ENCODE peak calls at places on chromosomes 4 and X, in eight cellular contexts. D is coronary artery, X is fibroblast of pulmonary artery, G is hepatocyte, J is cardiac muscle cell, V is sigmoid colon, S is thyroid gland, P is OCI-LY7. U is an unnamed sample.

GRCh38 chr4:22336822-22337221 is 179.0 kb downstream of the ADGRA3 start:
- DNase-seq in G (no peak), P (no peak), V (no peak), X (no peak), D (no peak), J (no peak), S (no peak), U (no peak)

GRCh38 chr4:127698789-127699200 is 31.4 kb upstream of the SLC25A31 start:
- DNase-seq in P (no peak), D (no peak), G (no peak), J (peak), V (no peak), S (no peak), X (peak), U (no peak)

GRCh38 chr4:104966349-104967033 is 180.2 kb upstream of the TET2 start:
- DNase-seq in X (peak), S (no peak), P (no peak), D (no peak), G (peak), V (no peak), J (peak), U (peak)

GRCh38 chr4:52588097-52588496 is 71.0 kb downstream of the USP46 start:
- DNase-seq in P (peak), S (peak), G (peak), J (peak), D (no peak), X (peak), V (no peak), U (peak)

GRCh38 chrX:67636532-67636931 is 92.7 kb downstream of the AR start:
- DNase-seq in P (no peak), V (no peak), X (peak), J (peak), G (no peak), D (no peak), S (no peak), U (no peak)

GRCh38 chrX:35919536-35920309 is at the start of gene CFAP47:
- DNase-seq in P (no peak), X (no peak), V (no peak), D (no peak), G (peak), S (peak), J (no peak), U (peak)

GRCh38 chr4:113958766-113959540 is 20.5 kb downstream of the ARSJ start:
- DNase-seq in V (no peak), D (no peak), J (peak), X (peak), G (peak), S (no peak), P (no peak), U (no peak)

GRCh38 chr4:125642645-125643044 is 327.9 kb downstream of the FAT4 start:
- DNase-seq in G (no peak), S (no peak), V (no peak), J (no peak), P (no peak), X (no peak), D (no peak), U (no peak)

GRCh38 chr4:27844359-27844758 is 983.7 kb downstream of the STIM2 start:
- DNase-seq in D (no peak), G (no peak), X (no peak), V (no peak), S (no peak), J (no peak), P (no peak), U (no peak)

GRCh38 chrX:134761788-134762187 is 103.5 kb upstream of the PLAC1 start:
- DNase-seq in J (peak), D (no peak), P (peak), X (no peak), G (peak), S (no peak), V (no peak), U (peak)
- TF ChIP-seq CTCF in J (peak), D (no peak), P (peak), X (peak), G (peak), S (peak), V (no peak), U (peak)

DNA sequence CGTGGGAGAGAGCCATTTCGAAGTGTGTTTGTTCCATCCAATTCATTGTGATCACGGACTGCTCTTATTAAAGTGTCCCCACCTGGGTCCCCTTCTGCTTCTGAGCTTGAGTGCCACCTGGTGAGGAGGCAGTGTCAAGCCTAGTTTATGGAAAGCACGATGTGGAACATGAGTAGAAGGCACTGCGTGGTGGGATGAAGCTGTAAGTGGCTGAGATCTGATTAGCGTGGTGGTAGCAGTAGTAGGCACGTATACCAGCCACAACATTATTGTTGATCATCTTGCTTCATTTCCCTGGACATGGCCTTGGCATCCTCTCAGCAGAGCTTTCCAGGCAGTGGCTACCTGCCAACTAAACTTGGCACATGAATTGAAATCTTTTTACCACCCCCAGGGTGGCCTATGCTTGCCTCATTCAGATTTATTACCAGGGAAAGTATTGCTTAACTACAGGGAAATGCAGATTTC is 46.4 kb downstream of the GPAT3 start:
- DNase-seq in S (peak), X (peak), G (peak), P (peak), V (peak), D (no peak), J (peak), U (peak)
- TF ChIP-seq CTCF in S (no peak), X (no peak), G (no peak), P (peak), V (no peak), D (no peak), J (no peak), U (no peak)

GRCh38 chr4:102299708-102300107 is 45.6 kb downstream of the SLC39A8 start:
- DNase-seq in J (peak), P (peak), G (peak), X (peak), D (no peak), V (no peak), S (peak), U (peak)
- TF ChIP-seq CTCF in J (peak), P (peak), G (peak), X (peak), D (peak), V (no peak), S (peak), U (peak)

DNA sequence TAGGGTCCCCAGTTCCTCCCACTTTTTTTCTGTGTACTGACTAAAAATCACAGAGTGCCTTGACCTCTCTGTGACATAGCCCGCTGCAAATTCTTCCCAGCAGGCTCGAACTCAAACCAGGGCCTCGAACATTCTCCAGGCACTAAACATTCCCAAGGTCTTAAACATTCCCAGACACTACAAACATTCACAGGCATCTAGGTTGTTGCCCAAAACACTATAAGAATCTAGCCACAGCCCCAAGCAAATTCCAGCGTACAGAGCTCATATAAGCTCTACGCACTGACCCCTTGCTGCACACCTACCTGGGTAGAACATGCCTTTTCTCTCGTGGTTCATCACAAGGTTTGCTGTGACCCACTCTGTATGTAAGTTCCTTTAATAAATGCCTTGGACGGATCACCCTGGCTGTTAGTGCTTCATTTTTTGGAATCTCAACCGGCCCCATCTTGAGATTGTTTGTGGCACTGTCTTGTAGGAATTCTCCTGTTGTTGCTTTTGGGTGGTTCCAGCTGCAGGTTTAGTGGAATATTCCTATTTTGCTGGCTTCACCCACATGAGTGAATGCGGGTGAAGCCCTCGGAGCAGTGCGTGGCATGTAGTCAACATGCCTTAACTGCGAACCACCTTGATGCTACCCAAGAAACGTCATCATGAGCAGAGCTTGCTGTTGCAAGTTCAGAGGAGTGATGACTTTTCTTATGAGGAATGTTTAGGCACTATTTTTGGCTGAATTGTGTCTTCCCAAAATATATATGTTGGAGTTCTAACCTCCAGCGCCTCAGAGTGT is 230.0 kb downstream of the HS3ST1 start:
- DNase-seq in V (no peak), G (no peak), J (no peak), X (no peak), P (no peak), D (no peak), S (no peak), U (no peak)
- TF ChIP-seq CTCF in V (no peak), G (no peak), J (no peak), X (no peak), P (no peak), D (no peak), S (no peak), U (no peak)

GRCh38 chrX:7926501-7926900 is 712 bp downstream of the PNPLA4 start:
- DNase-seq in J (peak), X (peak), P (peak), D (no peak), V (no peak), G (no peak), S (no peak), U (no peak)

GRCh38 chrX:7925867-7926472 is 1.2 kb downstream of the PNPLA4 start:
- DNase-seq in D (no peak), J (peak), S (peak), P (peak), G (peak), V (peak), X (peak), U (peak)

GRCh38 chrX:7926914-7927258 is 327 bp downstream of the PNPLA4 start:
- DNase-seq in P (no peak), X (no peak), J (no peak), G (no peak), V (no peak), S (no peak), D (no peak), U (no peak)

GRCh38 chrX:7921750-7922149 is 5.5 kb downstream of the PNPLA4 start:
- DNase-seq in G (no peak), S (no peak), X (no peak), J (no peak), V (no peak), P (no peak), D (no peak), U (no peak)

GRCh38 chrX:7927259-7928167 is at the start of gene PNPLA4:
- DNase-seq in V (peak), S (peak), J (peak), P (peak), D (peak), G (peak), X (peak), U (peak)
- TF ChIP-seq CTCF in V (no peak), S (no peak), J (no peak), P (peak), D (no peak), G (peak), X (peak), U (no peak)

GRCh38 chr4:99403380-99404194 is 31.6 kb downstream of the ADH7 start:
- DNase-seq in J (peak), S (no peak), X (peak), P (no peak), G (peak), D (no peak), V (no peak), U (no peak)

GRCh38 chr4:99405433-99406115 is 29.6 kb downstream of the ADH7 start:
- DNase-seq in P (peak), D (no peak), S (peak), G (peak), V (peak), X (peak), J (peak), U (peak)

GRCh38 chr4:99400831-99401230 is 34.3 kb downstream of the ADH7 start:
- DNase-seq in J (no peak), P (no peak), D (no peak), V (no peak), S (no peak), G (no peak), X (no peak), U (no peak)

GRCh38 chr4:99404595-99405287 is 30.4 kb downstream of the ADH7 start:
- DNase-seq in X (peak), J (peak), D (no peak), G (no peak), S (no peak), P (no peak), V (no peak), U (peak)

GRCh38 chr4:99402765-99403164 is 32.4 kb downstream of the ADH7 start:
- DNase-seq in D (no peak), G (no peak), S (no peak), P (no peak), J (no peak), X (no peak), V (no peak), U (no peak)
- TF ChIP-seq CTCF in D (no peak), G (no peak), S (no peak), P (peak), J (no peak), X (no peak), V (no peak), U (no peak)